ENCODE peak calls at places on chromosome 12, in five cellular contexts. One of them, this sample, is unnamed.

GRCh38 chr12:25052191-25053020 is 103.5 kb upstream of the BCAT1 start:
- DNase-seq in mucosa of descending colon: no peak
- DNase-seq in fibroblast of mammary gland: no peak
- DNase-seq in CD8-positive, alpha-beta T cell: peak; percentile 20
- DNase-seq in ovary: no peak
- DNase-seq in this sample: peak; percentile 31

GRCh38 chr12:6684609-6685008 is 4.6 kb downstream of the ZNF384 start:
- DNase-seq in mucosa of descending colon: no peak
- DNase-seq in fibroblast of mammary gland: peak; percentile 47
- DNase-seq in CD8-positive, alpha-beta T cell: no peak
- DNase-seq in ovary: no peak
- DNase-seq in this sample: peak; percentile 38

GRCh38 chr12:120999191-121000120 is 16.8 kb downstream of the C12orf43 start:
- DNase-seq in mucosa of descending colon: no peak
- DNase-seq in fibroblast of mammary gland: peak; percentile 25
- DNase-seq in CD8-positive, alpha-beta T cell: no peak
- DNase-seq in ovary: no peak
- DNase-seq in this sample: peak; percentile 77

GRCh38 chr12:93089805-93090569 is 160.9 kb upstream of the EEA1 start:
- DNase-seq in mucosa of descending colon: no peak
- DNase-seq in fibroblast of mammary gland: peak; percentile 95
- DNase-seq in CD8-positive, alpha-beta T cell: no peak
- DNase-seq in ovary: no peak
- DNase-seq in this sample: peak; percentile 92

GRCh38 chr12:108373111-108373510 is 34.0 kb upstream of the CMKLR1 start:
- DNase-seq in mucosa of descending colon: no peak
- DNase-seq in fibroblast of mammary gland: no peak
- DNase-seq in CD8-positive, alpha-beta T cell: no peak
- DNase-seq in ovary: no peak
- DNase-seq in this sample: no peak

GRCh38 chr12:67456281-67456918 is 187.2 kb downstream of the CAND1 start:
- DNase-seq in mucosa of descending colon: no peak
- DNase-seq in fibroblast of mammary gland: peak; percentile 96
- DNase-seq in CD8-positive, alpha-beta T cell: no peak
- DNase-seq in ovary: peak; percentile 62
- DNase-seq in this sample: peak; percentile 82

GRCh38 chr12:70609739-70610491 is 27.3 kb downstream of the PTPRB start:
- DNase-seq in mucosa of descending colon: peak; percentile 70
- DNase-seq in fibroblast of mammary gland: peak; percentile 11
- DNase-seq in CD8-positive, alpha-beta T cell: no peak
- DNase-seq in ovary: peak; percentile 19
- DNase-seq in this sample: peak; percentile 36

GRCh38 chr12:108510836-108511235 is 4.2 kb upstream of the FICD start:
- DNase-seq in mucosa of descending colon: no peak
- DNase-seq in fibroblast of mammary gland: no peak
- DNase-seq in CD8-positive, alpha-beta T cell: no peak
- DNase-seq in ovary: no peak
- DNase-seq in this sample: no peak

GRCh38 chr12:55681142-55682077 is 26.3 kb downstream of the ITGA7 start:
- DNase-seq in mucosa of descending colon: peak; percentile 87
- DNase-seq in fibroblast of mammary gland: peak; percentile 80
- DNase-seq in CD8-positive, alpha-beta T cell: no peak
- DNase-seq in ovary: no peak
- DNase-seq in this sample: peak; percentile 65

GRCh38 chr12:93380480-93381121 is 2.9 kb downstream of the NUDT4 start:
- DNase-seq in mucosa of descending colon: no peak
- DNase-seq in fibroblast of mammary gland: peak; percentile 60
- DNase-seq in CD8-positive, alpha-beta T cell: no peak
- DNase-seq in ovary: no peak
- DNase-seq in this sample: peak; percentile 56

GRCh38 chr12:105822131-105823103 is 316.3 kb downstream of the NUAK1 start:
- DNase-seq in mucosa of descending colon: no peak
- DNase-seq in fibroblast of mammary gland: no peak
- DNase-seq in CD8-positive, alpha-beta T cell: no peak
- DNase-seq in ovary: no peak
- DNase-seq in this sample: no peak

GRCh38 chr12:91785655-91786489 is 359.8 kb downstream of the BTG1 start:
- DNase-seq in mucosa of descending colon: no peak
- DNase-seq in fibroblast of mammary gland: no peak
- DNase-seq in CD8-positive, alpha-beta T cell: no peak
- DNase-seq in ovary: no peak
- DNase-seq in this sample: no peak

DNA sequence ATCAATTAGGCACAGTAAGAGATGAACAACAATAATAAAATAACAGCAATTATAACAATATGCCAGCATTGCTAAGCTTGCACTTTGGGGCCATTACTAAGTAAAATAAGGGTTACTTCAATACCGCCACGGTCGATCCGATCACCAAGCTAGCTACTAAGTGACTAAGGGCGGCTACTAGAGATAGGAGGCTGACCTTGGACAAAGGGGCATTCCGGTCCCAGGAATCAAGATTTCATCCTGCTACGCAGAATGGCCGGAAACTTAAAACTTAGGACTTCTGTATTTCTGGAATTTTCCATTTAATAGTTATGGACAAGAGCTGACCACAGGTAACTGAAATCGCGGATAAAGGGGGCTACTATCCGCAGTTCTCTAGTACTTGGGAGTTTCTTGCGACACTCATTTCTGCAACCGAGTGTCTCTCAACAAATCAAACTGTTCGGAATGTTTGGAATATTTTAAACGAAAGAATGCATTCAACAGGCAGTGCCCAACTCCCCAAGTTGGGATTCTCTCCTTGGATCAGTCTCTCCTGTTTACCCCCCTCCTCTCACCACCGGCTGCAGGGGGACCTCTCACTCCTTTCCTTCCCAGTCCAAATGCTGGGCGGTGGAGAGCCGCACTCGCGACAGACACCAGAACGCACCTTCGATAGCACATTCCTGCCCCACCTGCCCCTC is 648 bp downstream of the HEBP1 start:
- DNase-seq in mucosa of descending colon: no peak
- DNase-seq in fibroblast of mammary gland: peak; percentile 17
- DNase-seq in CD8-positive, alpha-beta T cell: no peak
- DNase-seq in ovary: peak; percentile 67
- DNase-seq in this sample: peak; percentile 27
- TF ChIP-seq CTCF in mucosa of descending colon: no peak
- TF ChIP-seq CTCF in fibroblast of mammary gland: no peak
- TF ChIP-seq CTCF in CD8-positive, alpha-beta T cell: no peak
- TF ChIP-seq CTCF in ovary: no peak
- TF ChIP-seq CTCF in this sample: no peak

GRCh38 chr12:189622-189962 is 24.4 kb downstream of the SLC6A12 start:
- DNase-seq in mucosa of descending colon: peak; percentile 17
- DNase-seq in fibroblast of mammary gland: no peak
- DNase-seq in CD8-positive, alpha-beta T cell: no peak
- DNase-seq in ovary: no peak
- DNase-seq in this sample: no peak
- TF ChIP-seq CTCF in mucosa of descending colon: no peak
- TF ChIP-seq CTCF in fibroblast of mammary gland: no peak
- TF ChIP-seq CTCF in CD8-positive, alpha-beta T cell: no peak
- TF ChIP-seq CTCF in ovary: no peak
- TF ChIP-seq CTCF in this sample: no peak

DNA sequence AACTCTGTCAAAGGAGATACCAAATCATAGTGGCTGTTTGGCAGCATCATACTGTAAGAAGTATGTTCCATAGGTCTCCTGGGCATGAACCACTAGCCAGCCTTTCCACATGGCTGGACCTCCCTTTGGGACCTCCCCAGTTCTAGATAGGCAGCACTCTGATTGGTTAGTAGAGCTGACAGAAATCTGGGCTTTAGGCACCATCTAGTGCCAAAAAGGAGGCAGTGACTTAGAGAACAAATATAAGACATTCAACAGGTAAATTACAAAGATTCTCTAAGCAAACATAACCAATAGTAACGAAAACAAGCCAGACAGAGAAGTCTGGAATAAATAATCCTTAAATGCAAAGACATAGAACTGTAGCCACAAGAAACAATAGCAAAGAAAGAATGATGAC is 148.0 kb upstream of the PDE3A start:
- DNase-seq in mucosa of descending colon: no peak
- DNase-seq in fibroblast of mammary gland: peak; percentile 73
- DNase-seq in CD8-positive, alpha-beta T cell: no peak
- DNase-seq in ovary: no peak
- DNase-seq in this sample: peak; percentile 68
- TF ChIP-seq CTCF in mucosa of descending colon: no peak
- TF ChIP-seq CTCF in fibroblast of mammary gland: peak; percentile 34
- TF ChIP-seq CTCF in CD8-positive, alpha-beta T cell: no peak
- TF ChIP-seq CTCF in ovary: no peak
- TF ChIP-seq CTCF in this sample: peak; percentile 42

GRCh38 chr12:128817115-128818015 is 6.4 kb downstream of the SLC15A4 start:
- DNase-seq in mucosa of descending colon: no peak
- DNase-seq in fibroblast of mammary gland: peak; percentile 82
- DNase-seq in CD8-positive, alpha-beta T cell: no peak
- DNase-seq in ovary: no peak
- DNase-seq in this sample: peak; percentile 74
- TF ChIP-seq CTCF in mucosa of descending colon: no peak
- TF ChIP-seq CTCF in fibroblast of mammary gland: no peak
- TF ChIP-seq CTCF in CD8-positive, alpha-beta T cell: no peak
- TF ChIP-seq CTCF in ovary: no peak
- TF ChIP-seq CTCF in this sample: no peak

DNA sequence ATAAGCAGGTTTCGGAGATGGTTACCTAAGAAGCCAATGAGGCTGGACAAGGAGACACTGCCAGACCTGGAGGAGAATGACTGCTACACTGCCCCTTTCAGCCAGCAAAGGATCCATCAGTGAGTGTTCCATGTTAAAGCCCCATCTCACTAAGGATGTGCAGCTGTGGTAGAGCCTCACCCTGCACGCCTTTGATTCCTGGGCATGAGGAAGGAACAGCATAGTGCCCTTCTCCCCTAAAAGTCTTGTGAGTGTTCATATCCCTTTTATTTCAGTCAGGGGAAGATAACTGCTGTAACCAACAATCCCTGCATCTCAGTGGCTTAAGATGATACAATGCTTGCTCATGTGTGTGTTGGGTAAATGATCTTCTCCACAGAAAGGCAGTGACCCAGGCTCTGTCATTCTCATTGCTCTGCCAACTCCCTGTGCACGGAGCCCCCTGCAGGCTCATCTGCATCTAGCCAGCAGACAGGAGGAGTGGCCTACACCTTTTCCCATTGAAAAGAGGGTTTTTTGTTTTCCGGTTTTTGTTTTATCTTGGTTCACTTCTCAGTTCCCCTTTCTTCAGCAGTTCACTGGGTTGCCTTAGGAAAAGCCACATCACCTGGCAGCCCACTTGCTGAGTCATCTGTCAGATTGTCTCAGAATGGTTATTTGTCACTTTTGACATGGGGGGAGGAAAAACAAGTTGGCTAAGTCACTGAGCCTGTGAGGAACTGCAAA is 193.1 kb downstream of the ANO4 start:
- DNase-seq in mucosa of descending colon: no peak
- DNase-seq in fibroblast of mammary gland: peak; percentile 83
- DNase-seq in CD8-positive, alpha-beta T cell: no peak
- DNase-seq in ovary: peak; percentile 27
- DNase-seq in this sample: peak; percentile 38
- TF ChIP-seq CTCF in mucosa of descending colon: no peak
- TF ChIP-seq CTCF in fibroblast of mammary gland: peak; percentile 77
- TF ChIP-seq CTCF in CD8-positive, alpha-beta T cell: no peak
- TF ChIP-seq CTCF in ovary: no peak
- TF ChIP-seq CTCF in this sample: peak; percentile 53

GRCh38 chr12:111691262-111691661 is 5.4 kb downstream of the ACAD10 start:
- DNase-seq in mucosa of descending colon: no peak
- DNase-seq in fibroblast of mammary gland: no peak
- DNase-seq in CD8-positive, alpha-beta T cell: no peak
- DNase-seq in ovary: no peak
- DNase-seq in this sample: no peak

GRCh38 chr12:111687255-111687654 is 1.4 kb downstream of the ACAD10 start:
- DNase-seq in mucosa of descending colon: no peak
- DNase-seq in fibroblast of mammary gland: no peak
- DNase-seq in CD8-positive, alpha-beta T cell: no peak
- DNase-seq in ovary: no peak
- DNase-seq in this sample: no peak

GRCh38 chr12:111687952-111688351 is 2.1 kb downstream of the ACAD10 start:
- DNase-seq in mucosa of descending colon: no peak
- DNase-seq in fibroblast of mammary gland: no peak
- DNase-seq in CD8-positive, alpha-beta T cell: no peak
- DNase-seq in ovary: no peak
- DNase-seq in this sample: no peak

GRCh38 chr12:111693818-111694217 is 8.0 kb downstream of the ACAD10 start:
- DNase-seq in mucosa of descending colon: no peak
- DNase-seq in fibroblast of mammary gland: no peak
- DNase-seq in CD8-positive, alpha-beta T cell: no peak
- DNase-seq in ovary: no peak
- DNase-seq in this sample: no peak

DNA sequence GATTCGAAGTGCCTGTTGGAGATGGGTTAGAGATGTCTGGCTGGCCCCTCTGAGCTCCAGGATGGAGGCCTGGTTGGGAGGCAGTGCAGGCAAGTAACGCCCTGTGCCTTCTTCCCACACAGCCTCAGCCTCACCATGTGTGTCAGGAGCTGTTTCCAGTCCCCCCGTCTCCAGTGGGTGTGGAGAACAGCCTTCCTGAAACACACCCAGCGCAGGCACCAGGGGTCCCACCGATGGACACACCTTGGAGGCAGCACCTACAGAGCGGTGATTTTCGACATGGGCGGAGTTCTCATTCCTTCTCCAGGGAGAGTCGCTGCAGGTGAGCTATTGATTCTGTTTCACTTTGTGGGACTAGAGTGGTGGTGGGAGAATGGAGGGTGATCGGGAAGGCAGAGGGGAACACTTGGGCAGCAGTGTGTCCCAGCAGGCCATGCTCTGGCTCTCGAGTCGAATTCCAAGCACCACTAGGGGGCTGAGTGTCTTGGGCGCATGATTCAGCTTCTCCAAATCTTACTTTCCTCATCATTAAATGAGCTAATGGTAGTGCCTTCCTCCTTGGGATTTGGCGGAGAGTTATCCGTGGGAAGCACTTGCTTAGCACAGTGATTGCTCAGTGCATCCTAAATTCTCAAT is 6.8 kb downstream of the ACAD10 start:
- DNase-seq in mucosa of descending colon: no peak
- DNase-seq in fibroblast of mammary gland: peak; percentile 45
- DNase-seq in CD8-positive, alpha-beta T cell: no peak
- DNase-seq in ovary: no peak
- DNase-seq in this sample: peak; percentile 20
- TF ChIP-seq CTCF in mucosa of descending colon: no peak
- TF ChIP-seq CTCF in fibroblast of mammary gland: peak; percentile 24
- TF ChIP-seq CTCF in CD8-positive, alpha-beta T cell: no peak
- TF ChIP-seq CTCF in ovary: no peak
- TF ChIP-seq CTCF in this sample: peak; percentile 33

GRCh38 chr12:122874081-122874480 is 21.8 kb downstream of the VPS37B start:
- DNase-seq in mucosa of descending colon: peak; percentile 55
- DNase-seq in fibroblast of mammary gland: no peak
- DNase-seq in CD8-positive, alpha-beta T cell: no peak
- DNase-seq in ovary: no peak
- DNase-seq in this sample: no peak
- TF ChIP-seq CTCF in mucosa of descending colon: no peak
- TF ChIP-seq CTCF in fibroblast of mammary gland: no peak
- TF ChIP-seq CTCF in CD8-positive, alpha-beta T cell: no peak
- TF ChIP-seq CTCF in ovary: no peak
- TF ChIP-seq CTCF in this sample: no peak

DNA sequence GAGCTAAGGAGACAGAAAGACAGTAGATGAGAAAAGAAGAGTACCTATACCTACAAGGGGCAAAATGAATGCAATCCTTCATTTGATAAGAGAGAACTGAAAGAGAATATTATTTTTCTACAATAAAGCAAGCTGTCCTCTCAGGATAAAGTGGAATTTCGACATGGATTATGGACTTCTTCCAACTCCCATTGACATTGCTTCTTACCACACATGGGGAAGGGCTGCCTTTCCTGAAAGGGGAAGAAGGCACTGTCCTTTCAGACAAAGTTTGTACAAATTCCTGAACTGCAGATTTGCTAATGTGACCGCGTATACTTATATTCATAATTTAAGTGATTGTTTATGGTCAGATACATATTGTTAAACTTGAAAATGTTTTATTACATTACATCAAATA is 4.3 kb upstream of the HEBP1 start:
- DNase-seq in mucosa of descending colon: no peak
- DNase-seq in fibroblast of mammary gland: peak; percentile 51
- DNase-seq in CD8-positive, alpha-beta T cell: no peak
- DNase-seq in ovary: no peak
- DNase-seq in this sample: no peak
- TF ChIP-seq CTCF in mucosa of descending colon: no peak
- TF ChIP-seq CTCF in fibroblast of mammary gland: no peak
- TF ChIP-seq CTCF in CD8-positive, alpha-beta T cell: no peak
- TF ChIP-seq CTCF in ovary: no peak
- TF ChIP-seq CTCF in this sample: no peak